ENCODE peak calls at places on chromosomes 13 and 19, in seven cellular contexts. S, P, M, U, O, C and Z are unnamed samples.

GRCh38 chr13:109196896-109197295 is 567.5 kb downstream of the MYO16 start:
- DNase-seq in S (no peak), P (no peak), M (no peak), U (no peak), O (no peak), C (no peak), Z (no peak)

GRCh38 chr13:111399334-111399733 is 78.9 kb downstream of the TEX29 start:
- DNase-seq in S (no peak), P (no peak), M (no peak), U (no peak), O (no peak), C (no peak), Z (no peak)

GRCh38 chr13:24187185-24187584 is 26.7 kb downstream of the SPATA13 start:
- DNase-seq in S (no peak), P (peak; percentile 25), M (no peak), U (no peak), O (no peak), C (no peak), Z (no peak)

GRCh38 chr13:109707044-109707794 is 79.2 kb downstream of the IRS2 start:
- DNase-seq in S (no peak), P (no peak), M (no peak), U (no peak), O (peak; percentile 97), C (no peak), Z (no peak)

GRCh38 chr13:46633416-46633815 is 80.4 kb downstream of the LRCH1 start:
- DNase-seq in S (no peak), P (peak; percentile 11), M (no peak), U (no peak), O (no peak), C (no peak), Z (no peak)

GRCh38 chr19:58581227-58582141 is 8.3 kb upstream of the MZF1 start:
- DNase-seq in S (peak; percentile 87), P (peak; percentile 85), M (peak; percentile 92), U (peak; percentile 92), O (no peak), C (peak; percentile 85), Z (peak; percentile 92)

GRCh38 chr13:109862627-109863026 is 76.2 kb upstream of the IRS2 start:
- DNase-seq in S (no peak), P (peak; percentile 89), M (no peak), U (no peak), O (no peak), C (no peak), Z (no peak)

GRCh38 chr19:28154077-28154476 is 1058.9 kb downstream of the UQCRFS1 start:
- DNase-seq in S (no peak), P (no peak), M (no peak), U (no peak), O (no peak), C (no peak), Z (no peak)

GRCh38 chr13:101649490-101650126 is 197.1 kb downstream of the ITGBL1 start:
- DNase-seq in S (no peak), P (peak; percentile 88), M (no peak), U (no peak), O (no peak), C (no peak), Z (no peak)

GRCh38 chr19:11984986-11985385 is 20.1 kb downstream of the ZNF763 start:
- DNase-seq in S (no peak), P (no peak), M (no peak), U (no peak), O (no peak), C (no peak), Z (no peak)

GRCh38 chr19:1469200-1469935 is 9.6 kb downstream of the C19orf25 start:
- DNase-seq in S (no peak), P (peak; percentile 45), M (no peak), U (peak; percentile 46), O (peak; percentile 26), C (no peak), Z (peak; percentile 76)

GRCh38 chr13:110244096-110244830 is 62.7 kb downstream of the COL4A1 start:
- DNase-seq in S (no peak), P (no peak), M (no peak), U (no peak), O (no peak), C (no peak), Z (no peak)

GRCh38 chr13:107900775-107901174 is 314.6 kb downstream of the LIG4 start:
- DNase-seq in S (no peak), P (peak; percentile 31), M (no peak), U (no peak), O (no peak), C (no peak), Z (no peak)

GRCh38 chr13:37175996-37176395 is 70.5 kb upstream of the CSNK1A1L start:
- DNase-seq in S (no peak), P (no peak), M (no peak), U (no peak), O (no peak), C (no peak), Z (no peak)

GRCh38 chr13:51148223-51148951 is 37.3 kb upstream of the C13orf42 start:
- DNase-seq in S (no peak), P (no peak), M (no peak), U (no peak), O (no peak), C (no peak), Z (peak; percentile 73)

GRCh38 chr13:44620057-44620456 is 43.9 kb upstream of the TSC22D1 start:
- DNase-seq in S (no peak), P (peak; percentile 16), M (no peak), U (no peak), O (no peak), C (no peak), Z (no peak)

GRCh38 chr19:6828698-6829633 is 56.5 kb downstream of the VAV1 start:
- DNase-seq in S (no peak), P (peak; percentile 81), M (no peak), U (no peak), O (no peak), C (peak; percentile 5), Z (no peak)

GRCh38 chr13:75770164-75771145 is 134.3 kb downstream of the LMO7 start:
- DNase-seq in S (no peak), P (no peak), M (no peak), U (no peak), O (no peak), C (no peak), Z (no peak)

GRCh38 chr19:1222394-1222793 is 15.4 kb downstream of the CBARP start:
- DNase-seq in S (no peak), P (no peak), M (no peak), U (no peak), O (no peak), C (no peak), Z (no peak)

GRCh38 chr13:43763143-43763759 is 23.5 kb downstream of the ENOX1 start:
- DNase-seq in S (no peak), P (no peak), M (no peak), U (no peak), O (no peak), C (no peak), Z (no peak)

GRCh38 chr13:21231426-21231945 is 55.0 kb downstream of the MRPL57 start:
- DNase-seq in S (no peak), P (no peak), M (no peak), U (no peak), O (no peak), C (no peak), Z (no peak)

GRCh38 chr19:1503089-1503924 is 9.5 kb downstream of the ADAMTSL5 start:
- DNase-seq in S (peak; percentile 61), P (peak; percentile 21), M (peak; percentile 66), U (peak; percentile 77), O (no peak), C (peak; percentile 76), Z (no peak)

GRCh38 chr19:40688987-40689338 is 1.5 kb downstream of the NUMBL start:
- DNase-seq in S (no peak), P (no peak), M (no peak), U (no peak), O (no peak), C (no peak), Z (no peak)

GRCh38 chr19:47155141-47155540 is 24.5 kb downstream of the SAE1 start:
- DNase-seq in S (peak; percentile 22), P (no peak), M (no peak), U (peak; percentile 48), O (no peak), C (peak; percentile 36), Z (peak; percentile 81)

GRCh38 chr13:94682229-94682628 is 30.1 kb downstream of the SOX21 start:
- DNase-seq in S (no peak), P (no peak), M (no peak), U (no peak), O (no peak), C (no peak), Z (no peak)

GRCh38 chr19:3520166-3521103 is 14.3 kb downstream of the FZR1 start:
- DNase-seq in S (no peak), P (no peak), M (no peak), U (no peak), O (no peak), C (no peak), Z (peak; percentile 61)

GRCh38 chr13:21657538-21657937 is 13.3 kb upstream of the FGF9 start:
- DNase-seq in S (no peak), P (peak; percentile 28), M (no peak), U (no peak), O (no peak), C (no peak), Z (no peak)

GRCh38 chr19:44718441-44719261 is 19.7 kb downstream of the CEACAM16 start:
- DNase-seq in S (peak; percentile 62), P (peak; percentile 61), M (no peak), U (peak; percentile 79), O (no peak), C (peak; percentile 87), Z (peak; percentile 92)

GRCh38 chr19:55492362-55492944 is 4.2 kb downstream of the SSC5D start:
- DNase-seq in S (peak; percentile 47), P (no peak), M (no peak), U (no peak), O (peak; percentile 60), C (no peak), Z (no peak)

GRCh38 chr13:114099191-114099590 is 33.2 kb downstream of the RASA3 start:
- DNase-seq in S (peak; percentile 77), P (peak; percentile 73), M (no peak), U (peak; percentile 84), O (no peak), C (peak; percentile 41), Z (peak; percentile 95)

GRCh38 chr19:18863843-18864362 is 32.1 kb downstream of the CERS1 start:
- DNase-seq in S (no peak), P (no peak), M (no peak), U (no peak), O (peak; percentile 28), C (no peak), Z (no peak)

GRCh38 chr13:93002071-93002470 is 224.5 kb upstream of the GPC6 start:
- DNase-seq in S (no peak), P (no peak), M (no peak), U (no peak), O (no peak), C (no peak), Z (no peak)

GRCh38 chr19:10478903-10479384 is 24.2 kb downstream of the KEAP1 start:
- DNase-seq in S (peak; percentile 91), P (peak; percentile 59), M (peak; percentile 89), U (peak; percentile 93), O (peak; percentile 85), C (peak; percentile 88), Z (peak; percentile 94)